ENCODE peak calls at places on chromosome 2, in eight cellular contexts. L is neural progenitor cell, B is fibroblast of lung, W is K562, D is neuronal stem cell, A is mesenchymal stem cell, X is HCT116, M is PC-3. U is an unnamed sample.

GRCh38 chr2:127807678-127808353 is 3.2 kb downstream of the WDR33 start:
- DNase-seq in A (peak), L (no peak), B (peak), M (peak), W (no peak), D (no peak), X (no peak), U (no peak)

GRCh38 chr2:232896700-232897385 is 26.8 kb downstream of the SNORC start:
- DNase-seq in M (no peak), W (no peak), X (no peak), D (no peak), L (no peak), B (no peak), A (no peak), U (no peak)

GRCh38 chr2:118475622-118476021 is 371.8 kb downstream of the EN1 start:
- DNase-seq in X (no peak), D (no peak), B (no peak), L (no peak), M (no peak), A (no peak), W (no peak), U (no peak)

GRCh38 chr2:17538844-17539554 is 1.5 kb upstream of the VSNL1 start:
- DNase-seq in B (peak), L (peak), W (peak), D (peak), M (no peak), X (peak), A (peak), U (peak)

GRCh38 chr2:64629329-64629781 is 24.4 kb downstream of the SERTAD2 start:
- DNase-seq in L (no peak), D (no peak), B (no peak), W (no peak), M (no peak), A (no peak), X (no peak), U (no peak)

GRCh38 chr2:65022189-65022588 is 33.0 kb downstream of the SLC1A4 start:
- DNase-seq in A (no peak), M (no peak), W (no peak), B (no peak), X (no peak), D (no peak), L (no peak), U (no peak)

GRCh38 chr2:169734172-169734847 is 678 bp downstream of the KLHL23 start:
- DNase-seq in X (no peak), A (peak), B (no peak), L (peak), M (peak), D (peak), W (peak), U (peak)

GRCh38 chr2:182381225-182381624 is 45.6 kb downstream of the PDE1A start:
- DNase-seq in A (no peak), L (no peak), X (no peak), M (no peak), D (no peak), B (no peak), W (no peak), U (no peak)

GRCh38 chr2:238765590-238765989 is 82.3 kb upstream of the TWIST2 start:
- DNase-seq in M (no peak), D (no peak), W (no peak), B (no peak), L (no peak), A (no peak), X (no peak), U (no peak)

GRCh38 chr2:12091201-12091806 is 344.9 kb downstream of the LPIN1 start:
- DNase-seq in M (peak), D (no peak), B (no peak), W (no peak), X (no peak), L (no peak), A (no peak), U (no peak)

GRCh38 chr2:119490106-119490505 is 34.2 kb downstream of the SCTR start:
- DNase-seq in A (no peak), X (no peak), W (no peak), D (no peak), B (no peak), L (no peak), M (no peak), U (no peak)
- H3K4me2 ChIP-seq in A (no peak), X (no peak), W (no peak), D (no peak), B (no peak), L (no peak), M (no peak), U (no peak)

DNA sequence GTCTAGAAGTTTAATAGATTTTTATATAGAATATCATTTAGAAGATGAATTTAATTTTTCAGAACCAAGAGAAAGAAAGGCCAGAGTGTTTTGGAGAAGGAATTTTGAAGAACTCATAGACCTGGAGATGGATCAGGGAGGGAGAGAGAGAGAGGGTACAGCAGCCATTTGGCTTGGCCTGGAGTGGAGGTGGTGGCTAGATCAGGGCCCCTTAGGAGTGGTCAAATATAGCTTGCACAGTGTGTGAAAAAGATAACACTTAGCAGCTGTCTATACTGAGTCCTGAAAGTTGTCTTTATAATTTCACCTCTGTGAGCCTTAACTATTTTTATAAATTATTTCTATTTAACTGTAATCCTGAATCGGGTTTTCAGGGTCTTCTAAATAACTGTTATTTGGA is 38.8 kb upstream of the ACYP2 start:
- DNase-seq in A (no peak), W (peak), L (no peak), X (no peak), M (no peak), D (no peak), B (no peak), U (no peak)
- H3K27ac ChIP-seq in A (no peak), W (peak), L (no peak), X (no peak), M (no peak), D (no peak), B (no peak), U (no peak)

DNA sequence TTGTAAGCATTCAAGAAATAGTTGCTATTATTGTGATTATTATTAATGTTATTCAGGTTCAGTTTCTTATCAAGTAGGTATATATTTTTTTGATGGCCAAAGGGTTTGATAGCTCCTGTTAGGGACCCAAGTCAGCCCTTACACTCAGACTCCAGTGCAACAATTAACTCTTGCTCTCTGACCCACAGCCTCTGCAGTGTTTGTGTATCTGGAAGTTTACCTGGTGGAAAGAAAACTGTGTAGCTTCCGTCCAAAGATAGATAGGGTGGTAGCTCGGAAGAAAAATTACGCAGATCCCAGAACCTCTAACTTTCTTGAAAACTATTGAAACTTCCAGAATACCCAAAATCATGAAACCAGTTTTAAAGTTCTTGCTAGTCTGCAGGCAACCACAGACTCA is 58.6 kb upstream of the IGFBP2 start:
- DNase-seq in B (no peak), M (no peak), X (no peak), L (no peak), D (no peak), A (no peak), W (no peak), U (no peak)
- H3K4me2 ChIP-seq in B (no peak), M (no peak), X (no peak), L (no peak), D (no peak), A (no peak), W (no peak), U (no peak)

GRCh38 chr2:152042636-152043615 is 55.9 kb downstream of the CACNB4 start:
- DNase-seq in B (no peak), L (peak), A (no peak), M (no peak), D (peak), X (no peak), W (peak), U (no peak)

GRCh38 chr2:152037711-152038110 is 61.1 kb downstream of the CACNB4 start:
- DNase-seq in A (no peak), X (no peak), D (no peak), W (no peak), B (peak), M (no peak), L (no peak), U (no peak)

GRCh38 chr2:152034257-152034801 is 64.5 kb downstream of the CACNB4 start:
- DNase-seq in B (no peak), M (no peak), W (peak), D (no peak), L (peak), A (no peak), X (no peak), U (no peak)

GRCh38 chr2:152036611-152037469 is 62.0 kb downstream of the CACNB4 start:
- DNase-seq in W (peak), X (peak), B (peak), L (peak), D (peak), A (peak), M (peak), U (peak)

DNA sequence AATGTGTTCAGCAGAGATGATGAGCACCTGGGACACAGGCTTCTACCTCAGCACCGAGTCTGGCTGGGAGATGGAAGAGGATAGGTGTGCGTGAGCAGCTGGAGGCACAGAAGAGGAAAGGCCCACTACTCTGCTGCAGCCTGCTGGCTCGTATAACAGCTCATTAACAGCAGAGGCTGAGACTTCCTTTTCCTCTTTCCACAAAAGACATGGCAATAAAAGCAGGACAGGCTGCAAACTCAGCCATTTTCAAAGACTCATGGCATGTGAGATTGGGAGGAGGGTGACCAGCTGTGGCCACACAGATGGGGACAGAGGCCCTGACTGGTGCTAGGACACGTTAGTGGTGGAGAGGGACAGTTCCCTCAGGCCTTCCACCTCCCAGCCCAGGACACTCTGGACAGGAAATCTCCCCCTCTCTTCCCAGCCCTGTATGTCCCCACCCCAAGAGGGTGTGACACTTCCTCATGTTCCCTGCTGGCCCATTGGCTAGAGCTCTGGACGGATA is 60.3 kb downstream of the CACNB4 start:
- DNase-seq in X (no peak), M (no peak), L (no peak), W (no peak), A (no peak), D (no peak), B (no peak), U (no peak)
- H3K27ac ChIP-seq in X (no peak), M (no peak), L (no peak), W (no peak), A (no peak), D (no peak), B (no peak), U (no peak)

GRCh38 chr2:105790467-105791118 is 45.9 kb downstream of the NCK2 start:
- DNase-seq in M (peak), X (no peak), B (no peak), A (no peak), L (no peak), D (no peak), W (no peak), U (no peak)
- H3K4me2 ChIP-seq in M (no peak), X (peak), B (peak), A (no peak), L (no peak), D (no peak), W (no peak), U (no peak)

GRCh38 chr2:88082781-88083180 is 15.2 kb downstream of the SMYD1 start:
- DNase-seq in B (no peak), L (no peak), A (no peak), W (no peak), M (no peak), X (no peak), D (no peak), U (no peak)
- H3K27ac ChIP-seq in B (no peak), L (no peak), A (no peak), W (no peak), M (no peak), X (no peak), D (no peak), U (no peak)